ENCODE peak calls at places on chromosomes 12 and 14, in ten cellular contexts. E is cardiac muscle cell, D is right atrium auricular region, M is upper lobe of left lung, T is spleen, I is A549, V is mucosa of descending colon, R is upper lobe of right lung, W is colonic mucosa, N is MM.1S. J is an unnamed sample. For H3K4me1, the result is how much of the 10 kb centered on the place peaks cover.

GRCh38 chr12:55736780-55737580 is 5.9 kb upstream of the GDF11 start:
- DNase-seq in E (peak), D (no peak), M (no peak), T (peak), I (peak), V (peak), R (peak), W (peak), N (peak), J (no peak)

GRCh38 chr12:76441016-76441415 is 92.8 kb upstream of the BBS10 start:
- DNase-seq in E (no peak), D (no peak), M (no peak), T (no peak), I (no peak), V (no peak), R (no peak), W (no peak), N (no peak), J (no peak)

GRCh38 chr14:90536092-90536491 is 139.3 kb downstream of the CALM1 start:
- DNase-seq in E (no peak), D (no peak), M (peak), T (no peak), I (no peak), V (no peak), R (peak), W (no peak), N (no peak), J (no peak)

GRCh38 chr12:80165741-80166140 is 66.4 kb downstream of the OTOGL start:
- DNase-seq in E (no peak), D (no peak), M (no peak), T (no peak), I (no peak), V (no peak), R (no peak), W (no peak), N (no peak), J (no peak)

GRCh38 chr12:46005151-46005797 is 14.9 kb upstream of the SCAF11 start:
- DNase-seq in E (no peak), D (no peak), M (no peak), T (no peak), I (peak), V (no peak), R (no peak), W (no peak), N (no peak), J (no peak)

GRCh38 chr12:132606466-132606865 is 3.9 kb downstream of the LRCOL1 start:
- DNase-seq in E (no peak), D (no peak), M (no peak), T (no peak), I (no peak), V (no peak), R (no peak), W (no peak), N (no peak), J (no peak)

GRCh38 chr14:52458721-52459085 is 93.6 kb downstream of the TXNDC16 start:
- DNase-seq in E (no peak), D (no peak), M (no peak), T (no peak), I (no peak), V (no peak), R (no peak), W (no peak), N (no peak), J (no peak)

GRCh38 chr12:123889848-123890535 is 82.6 kb downstream of the CCDC92 start:
- DNase-seq in E (no peak), D (no peak), M (no peak), T (no peak), I (no peak), V (no peak), R (no peak), W (no peak), N (no peak), J (no peak)

GRCh38 chr14:34029921-34030334 is 79.1 kb upstream of the EGLN3 start:
- DNase-seq in E (no peak), D (no peak), M (no peak), T (no peak), I (no peak), V (peak), R (no peak), W (peak), N (no peak), J (no peak)

GRCh38 chr12:118981285-118982201 is at the start of gene SRRM4:
- DNase-seq in E (peak), D (no peak), M (peak), T (no peak), I (no peak), V (no peak), R (peak), W (no peak), N (no peak), J (no peak)

GRCh38 chr12:57732726-57733593 is 5.6 kb downstream of the AGAP2 start:
- DNase-seq in E (no peak), D (no peak), M (no peak), T (no peak), I (no peak), V (no peak), R (no peak), W (no peak), N (no peak), J (no peak)

GRCh38 chr12:4607056-4607455 is 41.8 kb downstream of the AKAP3 start:
- DNase-seq in E (no peak), D (no peak), M (no peak), T (no peak), I (no peak), V (no peak), R (no peak), W (no peak), N (no peak), J (no peak)

GRCh38 chr14:40028991-40029390 is 596.8 kb upstream of the FBXO33 start:
- DNase-seq in E (no peak), D (no peak), M (no peak), T (no peak), I (no peak), V (no peak), R (no peak), W (no peak), N (no peak), J (no peak)
- H3K4me1 ChIP-seq in E (under half), D (under half), M (under half), T (under half), I (under half), V (under half), R (under half), W (under half), N (under half), J (under half)

DNA sequence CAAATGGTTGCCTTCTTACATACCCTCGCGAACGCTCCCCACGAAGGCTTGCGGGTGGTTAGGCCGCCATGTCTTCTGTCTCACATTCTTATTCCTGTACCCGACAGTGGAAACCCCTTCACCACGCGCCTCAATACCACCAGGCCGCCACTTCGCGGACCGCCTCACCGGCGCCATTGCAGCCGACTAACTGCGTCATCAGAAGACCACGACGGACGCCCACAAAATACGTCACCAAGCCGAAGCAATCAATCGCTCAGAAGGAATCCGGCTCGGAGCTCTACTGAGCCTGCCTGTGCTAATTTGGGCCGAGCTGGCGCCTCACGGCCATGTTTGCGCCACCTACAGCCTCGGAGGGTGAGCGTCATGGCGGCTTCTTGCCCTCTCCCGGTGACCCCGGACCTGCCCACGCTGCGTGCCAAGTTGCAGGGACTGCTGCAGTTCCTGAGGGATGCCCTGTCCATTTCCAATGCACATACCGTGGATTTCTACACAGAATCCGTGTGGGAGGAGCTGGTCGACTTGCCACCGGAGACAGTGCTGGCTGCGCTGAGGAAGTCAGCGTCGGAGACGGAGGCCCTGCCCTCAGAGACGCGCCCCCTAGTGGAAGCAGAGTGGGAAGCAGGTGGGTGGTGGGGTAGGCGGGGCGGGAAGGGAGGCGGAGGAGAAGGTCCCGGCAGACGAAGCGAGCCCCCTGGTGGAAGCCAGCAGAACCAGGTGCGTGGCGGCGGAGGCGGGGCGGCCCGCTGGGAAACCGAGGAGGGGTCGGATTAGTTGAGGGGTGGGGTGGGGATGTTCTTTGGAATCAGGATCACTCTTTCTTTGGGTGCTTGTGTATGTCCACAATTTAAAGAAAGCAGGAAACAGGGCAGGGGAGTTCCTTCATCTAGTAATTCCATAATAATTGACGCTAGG is at the start of the genes CCDC59 and METTL25:
- DNase-seq in E (peak), D (peak), M (peak), T (peak), I (peak), V (peak), R (peak), W (peak), N (peak), J (peak)
- H3K4me1 ChIP-seq in E (under half), D (under half), M (under half), T (under half), I (under half), V (under half), R (under half), W (under half), N (under half), J (under half)

GRCh38 chr12:39605501-39605900 is 14.1 kb downstream of the ABCD2 start:
- DNase-seq in E (no peak), D (no peak), M (no peak), T (no peak), I (no peak), V (no peak), R (no peak), W (no peak), N (no peak), J (no peak)
- H3K4me1 ChIP-seq in E (under half), D (under half), M (under half), T (under half), I (under half), V (under half), R (under half), W (under half), N (under half), J (under half)

DNA sequence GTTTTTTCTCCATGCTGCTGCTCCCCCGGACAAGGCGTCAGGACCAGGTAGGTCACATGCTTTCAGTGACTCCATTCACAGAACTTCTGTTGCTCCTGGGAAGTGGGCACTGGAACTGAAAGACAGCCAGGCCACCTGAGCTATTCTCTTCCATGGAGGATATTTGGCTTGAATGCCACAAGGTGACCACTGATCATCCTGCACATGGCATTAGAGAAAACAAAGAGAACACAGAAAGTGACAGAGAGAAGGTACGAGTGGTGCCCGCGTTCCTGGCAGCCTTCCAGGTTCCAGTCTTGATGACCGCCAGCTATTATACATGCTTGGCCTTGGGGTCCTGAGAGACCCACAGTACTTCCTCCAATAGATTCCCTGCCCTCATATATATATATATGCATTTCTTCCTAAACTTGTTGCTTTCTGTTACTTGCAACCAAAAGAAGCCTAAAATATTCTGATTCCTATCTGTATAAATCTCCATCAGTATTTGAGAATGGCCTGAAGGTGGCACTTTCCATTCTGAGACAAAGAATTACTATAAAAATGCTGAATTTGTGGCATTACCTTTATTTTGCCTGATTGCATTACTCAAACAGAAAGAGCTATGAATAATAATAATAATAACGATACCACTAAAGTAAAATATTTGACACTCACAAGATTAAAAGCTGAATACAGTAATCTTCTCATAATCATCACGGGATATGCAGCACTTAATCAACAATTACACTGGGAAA is 174.9 kb downstream of the FOXN3 start:
- DNase-seq in E (no peak), D (no peak), M (no peak), T (no peak), I (no peak), V (no peak), R (no peak), W (no peak), N (no peak), J (peak)
- H3K4me1 ChIP-seq in E (under half), D (under half), M (under half), T (under half), I (under half), V (under half), R (under half), W (under half), N (under half), J (under half)

DNA sequence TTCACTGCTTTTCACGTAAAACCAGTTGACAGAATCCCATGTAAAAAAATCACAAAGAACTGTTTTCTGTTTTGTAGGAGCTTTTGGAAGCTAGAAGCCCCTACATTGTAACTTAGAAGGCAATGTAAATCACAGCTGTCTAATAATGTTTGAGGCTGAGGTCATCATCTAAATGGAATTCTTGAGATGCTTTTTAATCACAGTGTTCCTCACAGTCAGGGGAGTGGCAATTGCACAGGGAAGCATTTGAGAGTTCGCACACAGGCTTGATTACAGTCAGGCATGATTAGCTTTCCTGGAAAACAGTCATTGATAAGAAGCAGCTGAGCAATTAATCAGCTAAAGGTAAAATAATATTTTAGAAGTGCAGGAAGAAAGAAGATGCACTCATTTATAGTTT is 2.9 kb downstream of the SLC17A8 start:
- DNase-seq in E (no peak), D (no peak), M (no peak), T (no peak), I (peak), V (no peak), R (no peak), W (no peak), N (no peak), J (no peak)
- H3K4me1 ChIP-seq in E (under half), D (under half), M (under half), T (under half), I (under half), V (under half), R (under half), W (under half), N (under half), J (under half)